ENCODE peak calls at places on chromosomes 6 and 20, in six cellular contexts. One of them, this sample, is unnamed.

GRCh38 chr6:87281426-87281825 is 41.0 kb upstream of the SMIM8 start:
- DNase-seq in HuH-7: no peak
- DNase-seq in amniotic stem cell: no peak
- DNase-seq in GM03348: no peak
- DNase-seq in mucosa of descending colon: no peak
- DNase-seq in nephron progenitor cell: no peak
- DNase-seq in this sample: no peak

GRCh38 chr6:47447726-47448125 is 29.9 kb upstream of the CD2AP start:
- DNase-seq in nephron progenitor cell: no peak
- DNase-seq in GM03348: no peak
- DNase-seq in mucosa of descending colon: no peak
- DNase-seq in HuH-7: no peak
- DNase-seq in amniotic stem cell: no peak
- DNase-seq in this sample: no peak

GRCh38 chr6:40906759-40907158 is 132.3 kb downstream of the UNC5CL start:
- DNase-seq in nephron progenitor cell: no peak
- DNase-seq in amniotic stem cell: no peak
- DNase-seq in HuH-7: no peak
- DNase-seq in mucosa of descending colon: no peak
- DNase-seq in GM03348: peak
- DNase-seq in this sample: peak

GRCh38 chr20:18781509-18781908 is 32.1 kb upstream of the SCP2D1 start:
- DNase-seq in GM03348: no peak
- DNase-seq in mucosa of descending colon: no peak
- DNase-seq in amniotic stem cell: no peak
- DNase-seq in HuH-7: no peak
- DNase-seq in nephron progenitor cell: no peak
- DNase-seq in this sample: no peak

GRCh38 chr6:130503146-130503545 is 137.3 kb downstream of the TMEM200A start:
- DNase-seq in GM03348: peak
- DNase-seq in mucosa of descending colon: no peak
- DNase-seq in HuH-7: peak
- DNase-seq in amniotic stem cell: no peak
- DNase-seq in nephron progenitor cell: no peak
- DNase-seq in this sample: peak

GRCh38 chr6:158611600-158612041 is 32.9 kb downstream of the DYNLT1 start:
- DNase-seq in GM03348: no peak
- DNase-seq in nephron progenitor cell: no peak
- DNase-seq in mucosa of descending colon: no peak
- DNase-seq in HuH-7: no peak
- DNase-seq in amniotic stem cell: no peak
- DNase-seq in this sample: peak

GRCh38 chr20:59525500-59526241 is 78.7 kb upstream of the PHACTR3 start:
- DNase-seq in nephron progenitor cell: peak
- DNase-seq in amniotic stem cell: no peak
- DNase-seq in GM03348: peak
- DNase-seq in HuH-7: peak
- DNase-seq in mucosa of descending colon: peak
- DNase-seq in this sample: peak

GRCh38 chr6:26329763-26330511 is 35.1 kb upstream of the BTN3A2 start:
- DNase-seq in nephron progenitor cell: peak
- DNase-seq in amniotic stem cell: no peak
- DNase-seq in GM03348: peak
- DNase-seq in HuH-7: no peak
- DNase-seq in mucosa of descending colon: peak
- DNase-seq in this sample: peak

GRCh38 chr6:69907981-69908498 is 41.7 kb downstream of the COL19A1 start:
- DNase-seq in mucosa of descending colon: no peak
- DNase-seq in GM03348: no peak
- DNase-seq in amniotic stem cell: peak
- DNase-seq in HuH-7: no peak
- DNase-seq in nephron progenitor cell: no peak
- DNase-seq in this sample: no peak

GRCh38 chr6:1730882-1731281 is 121.2 kb downstream of the FOXC1 start:
- DNase-seq in mucosa of descending colon: no peak
- DNase-seq in HuH-7: no peak
- DNase-seq in GM03348: no peak
- DNase-seq in amniotic stem cell: no peak
- DNase-seq in nephron progenitor cell: no peak
- DNase-seq in this sample: no peak

GRCh38 chr6:15274696-15275387 is 29.0 kb downstream of the JARID2 start:
- DNase-seq in amniotic stem cell: no peak
- DNase-seq in mucosa of descending colon: no peak
- DNase-seq in HuH-7: no peak
- DNase-seq in GM03348: no peak
- DNase-seq in nephron progenitor cell: no peak
- DNase-seq in this sample: no peak

GRCh38 chr6:113694278-113695077 is 162.7 kb upstream of the MARCKS start:
- DNase-seq in amniotic stem cell: no peak
- DNase-seq in HuH-7: no peak
- DNase-seq in nephron progenitor cell: no peak
- DNase-seq in mucosa of descending colon: no peak
- DNase-seq in GM03348: peak
- DNase-seq in this sample: peak

GRCh38 chr20:54067606-54068174 is 2.7 kb downstream of the BCAS1 start:
- DNase-seq in amniotic stem cell: no peak
- DNase-seq in mucosa of descending colon: peak
- DNase-seq in GM03348: peak
- DNase-seq in HuH-7: peak
- DNase-seq in nephron progenitor cell: no peak
- DNase-seq in this sample: peak

GRCh38 chr6:105401247-105402089 is 1.4 kb downstream of the PREP start:
- DNase-seq in nephron progenitor cell: no peak
- DNase-seq in amniotic stem cell: no peak
- DNase-seq in GM03348: peak
- DNase-seq in HuH-7: no peak
- DNase-seq in mucosa of descending colon: no peak
- DNase-seq in this sample: no peak

GRCh38 chr6:99119109-99120031 is 171.6 kb upstream of the FBXL4 start:
- DNase-seq in amniotic stem cell: no peak
- DNase-seq in mucosa of descending colon: no peak
- DNase-seq in HuH-7: peak
- DNase-seq in nephron progenitor cell: peak
- DNase-seq in GM03348: peak
- DNase-seq in this sample: peak

GRCh38 chr6:7777062-7777461 is 51.2 kb downstream of the BMP6 start:
- DNase-seq in GM03348: no peak
- DNase-seq in nephron progenitor cell: no peak
- DNase-seq in mucosa of descending colon: no peak
- DNase-seq in HuH-7: no peak
- DNase-seq in amniotic stem cell: no peak
- DNase-seq in this sample: no peak

GRCh38 chr6:137019476-137020272 is 25.1 kb downstream of the IL20RA start:
- DNase-seq in GM03348: no peak
- DNase-seq in mucosa of descending colon: no peak
- DNase-seq in HuH-7: no peak
- DNase-seq in nephron progenitor cell: no peak
- DNase-seq in amniotic stem cell: no peak
- DNase-seq in this sample: no peak

GRCh38 chr6:57130784-57131183 is 40.8 kb downstream of the ZNF451 start:
- DNase-seq in mucosa of descending colon: no peak
- DNase-seq in HuH-7: no peak
- DNase-seq in GM03348: no peak
- DNase-seq in nephron progenitor cell: no peak
- DNase-seq in amniotic stem cell: no peak
- DNase-seq in this sample: no peak

GRCh38 chr20:49245921-49246740 is 26.9 kb downstream of the DDX27 start:
- DNase-seq in nephron progenitor cell: no peak
- DNase-seq in amniotic stem cell: peak
- DNase-seq in GM03348: peak
- DNase-seq in HuH-7: peak
- DNase-seq in mucosa of descending colon: no peak
- DNase-seq in this sample: peak

GRCh38 chr6:158938811-158939254 is 61.2 kb downstream of the RSPH3 start:
- DNase-seq in mucosa of descending colon: peak
- DNase-seq in nephron progenitor cell: no peak
- DNase-seq in GM03348: peak
- DNase-seq in HuH-7: no peak
- DNase-seq in amniotic stem cell: no peak
- DNase-seq in this sample: no peak

GRCh38 chr6:45185403-45186251 is 142.5 kb upstream of the RUNX2 start:
- DNase-seq in mucosa of descending colon: no peak
- DNase-seq in HuH-7: no peak
- DNase-seq in GM03348: no peak
- DNase-seq in amniotic stem cell: no peak
- DNase-seq in nephron progenitor cell: no peak
- DNase-seq in this sample: no peak

GRCh38 chr6:127484207-127484858 is 25.1 kb upstream of the KIAA0408 start:
- DNase-seq in amniotic stem cell: no peak
- DNase-seq in HuH-7: no peak
- DNase-seq in nephron progenitor cell: no peak
- DNase-seq in mucosa of descending colon: no peak
- DNase-seq in GM03348: peak
- DNase-seq in this sample: peak

GRCh38 chr20:17854307-17854903 is 114.2 kb downstream of the SNX5 start:
- DNase-seq in nephron progenitor cell: peak
- DNase-seq in amniotic stem cell: no peak
- DNase-seq in HuH-7: peak
- DNase-seq in mucosa of descending colon: peak
- DNase-seq in GM03348: peak
- DNase-seq in this sample: peak

GRCh38 chr20:17227199-17227535 is 327 bp downstream of the PCSK2 start:
- DNase-seq in nephron progenitor cell: no peak
- DNase-seq in HuH-7: no peak
- DNase-seq in GM03348: no peak
- DNase-seq in mucosa of descending colon: no peak
- DNase-seq in amniotic stem cell: no peak
- DNase-seq in this sample: no peak

GRCh38 chr6:2988076-2988425 is 11.6 kb upstream of the NQO2 start:
- DNase-seq in GM03348: no peak
- DNase-seq in mucosa of descending colon: no peak
- DNase-seq in nephron progenitor cell: no peak
- DNase-seq in HuH-7: no peak
- DNase-seq in amniotic stem cell: no peak
- DNase-seq in this sample: no peak

GRCh38 chr6:40983752-40984151 is 55.3 kb downstream of the UNC5CL start:
- DNase-seq in amniotic stem cell: no peak
- DNase-seq in GM03348: no peak
- DNase-seq in HuH-7: no peak
- DNase-seq in nephron progenitor cell: no peak
- DNase-seq in mucosa of descending colon: no peak
- DNase-seq in this sample: no peak

GRCh38 chr20:58447733-58448391 is 58.8 kb downstream of the VAPB start:
- DNase-seq in HuH-7: peak
- DNase-seq in GM03348: peak
- DNase-seq in amniotic stem cell: peak
- DNase-seq in nephron progenitor cell: peak
- DNase-seq in mucosa of descending colon: peak
- DNase-seq in this sample: peak

GRCh38 chr20:17611540-17612286 is 41.8 kb downstream of the DSTN start:
- DNase-seq in GM03348: peak
- DNase-seq in HuH-7: peak
- DNase-seq in amniotic stem cell: no peak
- DNase-seq in nephron progenitor cell: no peak
- DNase-seq in mucosa of descending colon: peak
- DNase-seq in this sample: peak

GRCh38 chr20:42721923-42722322 is 467.8 kb downstream of the PTPRT start:
- DNase-seq in HuH-7: no peak
- DNase-seq in amniotic stem cell: no peak
- DNase-seq in mucosa of descending colon: no peak
- DNase-seq in GM03348: no peak
- DNase-seq in nephron progenitor cell: no peak
- DNase-seq in this sample: no peak

GRCh38 chr6:135738646-135739045 is 112.9 kb upstream of the PDE7B start:
- DNase-seq in amniotic stem cell: no peak
- DNase-seq in GM03348: no peak
- DNase-seq in HuH-7: no peak
- DNase-seq in mucosa of descending colon: no peak
- DNase-seq in nephron progenitor cell: no peak
- DNase-seq in this sample: no peak

GRCh38 chr6:170152989-170153388 is 137.9 kb downstream of the DLL1 start:
- DNase-seq in mucosa of descending colon: no peak
- DNase-seq in nephron progenitor cell: no peak
- DNase-seq in GM03348: no peak
- DNase-seq in amniotic stem cell: no peak
- DNase-seq in HuH-7: no peak
- DNase-seq in this sample: peak

GRCh38 chr20:51529758-51530157 is 12.8 kb downstream of the NFATC2 start:
- DNase-seq in GM03348: no peak
- DNase-seq in nephron progenitor cell: no peak
- DNase-seq in HuH-7: no peak
- DNase-seq in mucosa of descending colon: no peak
- DNase-seq in amniotic stem cell: no peak
- DNase-seq in this sample: no peak

GRCh38 chr6:95785785-95786184 is 208.4 kb downstream of the MANEA start:
- DNase-seq in GM03348: no peak
- DNase-seq in mucosa of descending colon: no peak
- DNase-seq in HuH-7: no peak
- DNase-seq in amniotic stem cell: no peak
- DNase-seq in nephron progenitor cell: no peak
- DNase-seq in this sample: no peak

This sample was measured in mammary epithelial cell.